ENCODE peak calls at places on chromosomes 1 and 21, in six cellular contexts. Q is GM12891, A is GM12878, S is K562, T is HepG2, B is H1. X is an unnamed sample.

GRCh38 chr1:20716232-20716631 is 1.6 kb downstream of the KIF17 start:
- DNase-seq in S (no peak), B (no peak), Q (no peak), A (no peak), T (no peak), X (no peak)

GRCh38 chr1:67479146-67479891 is 49.1 kb upstream of the SERBP1 start:
- DNase-seq in A (no peak), S (peak; percentile 83), B (no peak), Q (no peak), T (no peak), X (no peak)

GRCh38 chr1:116762281-116762680 is 8.1 kb downstream of the CD2 start:
- DNase-seq in B (no peak), S (no peak), A (no peak), Q (no peak), T (no peak), X (no peak)

GRCh38 chr1:11823366-11824137 is 17.6 kb downstream of the CLCN6 start:
- DNase-seq in A (no peak), T (no peak), Q (no peak), B (no peak), S (no peak), X (no peak)

GRCh38 chr1:218345673-218346390 is 696 bp downstream of the TGFB2 start:
- DNase-seq in Q (peak; percentile 42), A (no peak), S (peak; percentile 49), T (peak; percentile 7), B (no peak), X (no peak)

GRCh38 chr1:36448530-36449051 is 1.7 kb downstream of the OSCP1 start:
- DNase-seq in A (no peak), Q (no peak), T (no peak), B (no peak), S (peak; percentile 73), X (no peak)

GRCh38 chr1:99445486-99445885 is 181.2 kb downstream of the PLPPR4 start:
- DNase-seq in T (no peak), S (no peak), Q (no peak), A (no peak), B (no peak), X (no peak)

GRCh38 chr21:15978158-15978805 is 248.5 kb downstream of the USP25 start:
- DNase-seq in S (no peak), T (no peak), A (no peak), Q (no peak), B (no peak), X (no peak)

GRCh38 chr1:243311809-243312208 is 56.0 kb downstream of the SDCCAG8 start:
- DNase-seq in Q (no peak), S (no peak), A (no peak), T (no peak), B (no peak), X (no peak)

GRCh38 chr1:28064064-28064463 is 24.3 kb downstream of the EYA3 start:
- DNase-seq in B (no peak), T (no peak), S (no peak), A (no peak), Q (no peak), X (no peak)

GRCh38 chr1:109794319-109795132 is 30.8 kb upstream of the EPS8L3 start:
- DNase-seq in B (no peak), Q (no peak), A (no peak), T (peak; percentile 29), S (no peak), X (no peak)

GRCh38 chr1:119595606-119596005 is 52.5 kb downstream of the ZNF697 start:
- DNase-seq in A (no peak), S (no peak), B (no peak), Q (no peak), T (no peak), X (no peak)

GRCh38 chr1:17887646-17888395 is 132.7 kb downstream of the ACTL8 start:
- DNase-seq in A (no peak), B (no peak), T (no peak), Q (no peak), S (no peak), X (no peak)

GRCh38 chr1:18973446-18973955 is 17.0 kb upstream of the IFFO2 start:
- DNase-seq in Q (no peak), B (no peak), S (no peak), T (no peak), A (no peak), X (no peak)
- TF ChIP-seq TAF1 in Q (no peak), B (no peak), S (no peak), T (no peak), A (no peak), X (no peak)

DNA sequence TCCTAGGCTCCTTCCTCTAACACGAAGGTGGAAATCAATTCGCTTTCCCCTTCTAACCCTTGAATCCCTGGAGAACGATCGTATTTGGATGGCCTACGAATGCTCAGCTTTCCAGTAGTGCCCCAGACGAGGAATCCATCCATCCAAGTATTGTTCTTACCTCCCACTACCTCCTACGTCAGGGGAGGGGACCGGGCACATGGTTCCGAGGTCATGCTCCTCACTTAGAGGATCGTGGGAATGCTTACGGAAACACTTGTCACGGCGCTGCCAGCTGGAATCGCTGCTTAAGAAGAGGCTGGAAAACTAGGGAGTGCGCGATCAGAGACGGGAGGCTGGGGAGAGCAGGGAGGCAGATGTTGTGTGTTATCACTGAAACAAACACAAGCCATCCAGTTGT is 47.4 kb downstream of the CAPZB start:
- DNase-seq in B (no peak), S (no peak), A (no peak), Q (no peak), T (no peak), X (no peak)
- TF ChIP-seq POLR2AphosphoS5 in B (no peak), S (no peak), A (peak; percentile 5), Q (no peak), T (no peak), X (no peak)

GRCh38 chr1:182604128-182604834 is at the start of gene RGS16:
- DNase-seq in A (peak; percentile 61), S (peak; percentile 100), Q (peak; percentile 93), B (no peak), T (no peak), X (peak; percentile 96)
- TF ChIP-seq POLR2A in A (peak; percentile 100), S (no peak), Q (peak; percentile 99), B (peak; percentile 87), T (no peak), X (peak; percentile 100)

GRCh38 chr1:196535727-196536126 is 72.5 kb downstream of the KCNT2 start:
- DNase-seq in S (no peak), T (no peak), B (no peak), Q (no peak), A (no peak), X (no peak)
- TF ChIP-seq TAF1 in S (no peak), T (no peak), B (no peak), Q (no peak), A (no peak), X (no peak)

GRCh38 chr1:220893701-220894024 is 14.4 kb downstream of the HLX start:
- DNase-seq in S (no peak), Q (no peak), B (no peak), A (no peak), T (no peak), X (no peak)

GRCh38 chr1:220895412-220895946 is 16.2 kb downstream of the HLX start:
- DNase-seq in T (no peak), A (no peak), Q (no peak), S (no peak), B (no peak), X (no peak)

GRCh38 chr1:220894025-220894923 is 15.0 kb downstream of the HLX start:
- DNase-seq in T (no peak), Q (no peak), B (no peak), A (no peak), S (no peak), X (no peak)

GRCh38 chr1:220896088-220896487 is 16.8 kb downstream of the HLX start:
- DNase-seq in B (no peak), Q (no peak), S (no peak), A (no peak), T (no peak), X (no peak)

GRCh38 chr1:220894924-220895256 is 15.6 kb downstream of the HLX start:
- DNase-seq in Q (no peak), T (no peak), B (no peak), S (no peak), A (no peak), X (no peak)
- TF ChIP-seq POLR2AphosphoS5 in Q (no peak), T (no peak), B (no peak), S (no peak), A (no peak), X (no peak)

GRCh38 chr1:220094016-220094911 is at the start of gene IARS2:
- DNase-seq in Q (peak; percentile 82), B (peak; percentile 73), A (peak; percentile 42), T (peak; percentile 80), S (peak; percentile 98), X (peak; percentile 84)
- TF ChIP-seq POLR2A in Q (no peak), B (peak; percentile 14), A (peak; percentile 80), T (peak; percentile 87), S (peak; percentile 80), X (peak; percentile 63)

GRCh38 chr1:153880962-153881361 is 41.8 kb downstream of the GATAD2B start:
- DNase-seq in A (no peak), B (no peak), S (no peak), Q (no peak), T (peak; percentile 52), X (no peak)
- TF ChIP-seq TAF1 in A (no peak), B (no peak), S (no peak), Q (no peak), T (no peak), X (no peak)

GRCh38 chr1:177517556-177517955 is 346.8 kb downstream of the BRINP2 start:
- DNase-seq in Q (no peak), B (no peak), S (no peak), A (no peak), T (no peak), X (no peak)
- TF ChIP-seq POLR2AphosphoS5 in Q (no peak), B (no peak), S (no peak), A (no peak), T (no peak), X (no peak)

GRCh38 chr1:2189459-2190425 is 4.8 kb downstream of the FAAP20 start:
- DNase-seq in S (peak; percentile 91), B (peak; percentile 51), T (peak; percentile 93), A (no peak), Q (peak; percentile 96), X (no peak)
- TF ChIP-seq POLR2A in S (peak; percentile 72), B (no peak), T (no peak), A (peak; percentile 70), Q (no peak), X (no peak)